ENCODE peak calls at places on chromosomes 16 and 17, in six cellular contexts. R is A549, X is ovary, E is esophagus muscularis mucosa, V is prostate gland, M is GM12878. Q is an unnamed sample.

GRCh38 chr17:73371285-73371684 is 59.5 kb upstream of the CDC42EP4 start:
- DNase-seq in V (no peak), R (no peak), X (no peak), E (no peak), M (no peak), Q (no peak)

GRCh38 chr16:78596996-78597422 is 497.6 kb downstream of the WWOX start:
- DNase-seq in V (no peak), X (no peak), R (no peak), E (no peak), M (no peak), Q (no peak)

GRCh38 chr16:82993874-82994375 is 367.2 kb downstream of the CDH13 start:
- DNase-seq in M (no peak), E (no peak), R (no peak), V (no peak), X (no peak), Q (no peak)

GRCh38 chr17:17540278-17540906 is 44.2 kb upstream of the RASD1 start:
- DNase-seq in R (no peak), V (no peak), E (no peak), X (no peak), M (no peak), Q (no peak)

GRCh38 chr17:18160128-18160856 is 23.3 kb upstream of the ALKBH5 start:
- DNase-seq in R (no peak), M (no peak), X (no peak), E (no peak), V (no peak), Q (no peak)

GRCh38 chr17:2693561-2694380 is 17.8 kb downstream of the CLUH start:
- DNase-seq in E (no peak), R (no peak), X (no peak), V (no peak), M (no peak), Q (peak; percentile 77)

GRCh38 chr17:12673788-12674187 is 8.1 kb downstream of the MYOCD start:
- DNase-seq in X (no peak), R (no peak), V (no peak), E (no peak), M (no peak), Q (no peak)

GRCh38 chr16:2898831-2899563 is 12.7 kb upstream of the FLYWCH1 start:
- DNase-seq in V (no peak), R (no peak), M (no peak), E (no peak), X (no peak), Q (no peak)

GRCh38 chr16:67164599-67165061 is at the start of gene HSF4:
- DNase-seq in R (no peak), E (no peak), V (peak; percentile 34), M (no peak), X (peak; percentile 69), Q (no peak)

GRCh38 chr16:78224342-78224741 is 124.9 kb downstream of the WWOX start:
- DNase-seq in M (no peak), E (peak; percentile 19), V (no peak), R (no peak), X (no peak), Q (no peak)

GRCh38 chr16:85955566-85955965 is 56.6 kb downstream of the IRF8 start:
- DNase-seq in R (no peak), E (no peak), M (no peak), V (no peak), X (no peak), Q (no peak)

GRCh38 chr16:89688395-89688794 is 1.9 kb downstream of the CDK10 start:
- DNase-seq in M (no peak), V (no peak), R (no peak), X (no peak), E (no peak), Q (no peak)

GRCh38 chr16:64184156-64184555 is 937.7 kb downstream of the CDH11 start:
- DNase-seq in E (no peak), M (no peak), R (no peak), V (no peak), X (no peak), Q (no peak)

GRCh38 chr17:78046923-78047322 is 81.6 kb downstream of the TMC6 start:
- DNase-seq in V (no peak), M (no peak), R (no peak), X (no peak), E (no peak), Q (no peak)

GRCh38 chr16:86077243-86077940 is 178.4 kb downstream of the IRF8 start:
- DNase-seq in E (no peak), R (no peak), X (no peak), V (no peak), M (no peak), Q (no peak)

DNA sequence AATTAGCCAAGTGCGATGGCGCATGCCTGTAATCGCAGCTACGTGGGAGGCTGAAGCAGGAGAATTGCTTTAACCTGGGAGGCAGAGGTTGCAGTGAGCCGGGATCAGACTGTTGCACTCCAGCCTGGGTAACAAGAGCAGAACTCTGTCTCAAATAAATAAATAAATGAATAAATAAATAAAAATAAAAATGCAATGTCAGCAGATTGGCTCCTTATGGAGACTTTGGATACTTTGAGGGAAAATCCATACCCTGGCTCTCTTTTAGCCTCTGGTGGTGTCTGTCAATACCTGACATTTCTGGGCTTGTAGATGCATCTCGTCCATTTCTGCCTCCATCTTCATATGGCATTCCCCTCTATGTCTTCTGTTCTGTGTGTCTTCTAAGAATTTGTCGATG is 66.7 kb downstream of the RBFOX1 start:
- DNase-seq in R (no peak), V (no peak), M (no peak), E (no peak), X (no peak), Q (no peak)
- H3K4me1 ChIP-seq in R (no peaks in the 10 kb centered on the region), V (no peaks in the 10 kb centered on the region), M (no peaks in the 10 kb centered on the region), E (no peaks in the 10 kb centered on the region), X (no peaks in the 10 kb centered on the region), Q (no peaks in the 10 kb centered on the region)

GRCh38 chr17:79404136-79404911 is 206.5 kb downstream of the RBFOX3 start:
- DNase-seq in X (no peak), V (no peak), R (no peak), M (no peak), E (no peak), Q (no peak)
- H3K27ac ChIP-seq in X (no peak overlapping the region), V (no peak overlapping the region), R (no peak overlapping the region), M (no peak overlapping the region), E (no peak overlapping the region), Q (no peak overlapping the region)

GRCh38 chr17:42197564-42198156 is 3.4 kb upstream of the GHDC start:
- DNase-seq in V (no peak), R (no peak), X (no peak), E (no peak), M (no peak), Q (no peak)
- TF ChIP-seq POLR2A in V (no peak), R (no peak), X (no peak), E (no peak), M (no peak), Q (no peak)

DNA sequence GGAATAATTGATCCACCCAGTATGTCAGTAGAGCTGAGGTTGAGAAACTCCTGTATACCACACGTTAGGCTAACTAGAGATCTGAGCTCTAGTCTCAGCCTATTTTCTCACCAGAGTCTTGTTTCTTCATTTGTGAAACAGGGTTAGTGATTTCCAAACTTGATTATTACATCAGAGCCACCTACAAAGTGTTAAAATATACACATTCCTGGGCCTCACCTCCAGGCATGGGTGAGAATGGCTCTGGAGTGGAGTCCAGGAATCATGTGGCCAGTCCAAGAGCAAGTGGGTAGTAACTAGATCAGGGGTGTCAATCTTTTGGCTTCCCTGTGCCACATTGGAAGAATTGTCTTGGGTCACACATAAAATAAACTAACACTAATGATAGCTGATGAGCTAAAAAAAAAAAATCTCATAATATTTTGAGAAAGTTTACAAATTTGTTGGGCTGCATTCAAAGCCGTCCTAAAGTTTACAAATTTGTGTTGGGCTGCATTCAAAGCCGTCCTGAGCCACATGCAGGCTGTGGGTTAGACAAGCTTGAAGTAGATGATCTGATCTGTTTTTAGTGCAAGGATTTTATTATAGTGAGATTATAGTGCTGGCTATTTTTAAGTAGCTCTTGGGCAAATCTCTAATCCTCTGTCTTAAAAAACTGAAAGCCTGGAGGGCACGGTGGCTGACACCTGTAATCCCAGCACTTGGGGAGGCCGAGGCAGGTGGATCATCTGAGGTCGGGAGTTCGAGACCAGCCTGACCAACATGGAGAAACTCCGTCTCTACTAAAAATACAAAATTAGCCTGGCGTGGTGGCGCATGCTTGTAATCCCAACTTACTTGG is 20.4 kb downstream of the PRCD start:
- DNase-seq in M (no peak), X (no peak), E (no peak), R (no peak), V (no peak), Q (no peak)
- H3K4me1 ChIP-seq in M (peaks cover 17% of the 10 kb centered on the region), X (peaks cover 26% of the 10 kb centered on the region), E (peaks cover 57% of the 10 kb centered on the region), R (peaks cover 42% of the 10 kb centered on the region), V (no peaks in the 10 kb centered on the region), Q (peaks cover 63% of the 10 kb centered on the region)

DNA sequence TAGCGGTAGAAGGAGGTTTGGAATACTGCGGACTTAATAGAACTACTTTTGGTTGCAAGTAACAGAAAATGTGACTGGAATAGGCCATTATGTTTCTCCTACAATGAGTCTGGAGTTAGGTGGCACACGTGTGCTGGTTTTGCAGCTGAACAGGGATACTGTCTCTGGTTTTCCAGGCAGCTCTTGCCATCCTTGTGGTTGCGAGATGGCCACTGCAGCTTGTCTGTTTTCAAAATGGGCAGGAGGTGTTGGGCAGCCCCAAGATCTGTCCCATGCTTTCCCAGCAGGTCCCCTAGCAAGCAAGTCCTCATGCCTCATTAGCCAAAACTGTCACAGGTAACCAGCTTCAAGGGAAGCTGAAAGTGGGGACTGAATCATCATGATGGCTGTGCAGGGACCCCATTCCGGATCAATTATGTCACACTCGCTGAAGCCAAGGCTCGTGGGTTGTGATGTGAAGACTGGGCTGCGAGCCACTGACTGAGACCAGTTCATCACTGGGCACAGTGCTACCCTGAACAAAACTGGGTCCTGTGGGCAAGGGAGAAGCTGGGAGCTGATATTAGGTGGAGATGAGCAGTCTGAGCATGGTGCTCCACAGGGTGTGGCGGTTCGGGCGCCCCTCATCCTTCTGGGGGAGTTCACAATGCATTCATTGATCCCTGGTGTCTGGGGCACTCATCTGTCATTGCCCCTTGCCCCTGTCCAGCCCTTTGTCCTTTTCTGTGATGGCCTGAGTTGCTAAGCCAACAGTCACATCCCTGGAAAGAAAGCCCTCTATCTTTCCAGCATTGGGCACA is 82.1 kb downstream of the KSR1 start:
- DNase-seq in V (no peak), X (no peak), R (no peak), M (no peak), E (no peak), Q (no peak)
- H3K27ac ChIP-seq in V (no peak overlapping the region), X (no peak overlapping the region), R (peak overlapping the region; percentile 81), M (no peak overlapping the region), E (no peak overlapping the region), Q (peak overlapping the region; percentile 73)

DNA sequence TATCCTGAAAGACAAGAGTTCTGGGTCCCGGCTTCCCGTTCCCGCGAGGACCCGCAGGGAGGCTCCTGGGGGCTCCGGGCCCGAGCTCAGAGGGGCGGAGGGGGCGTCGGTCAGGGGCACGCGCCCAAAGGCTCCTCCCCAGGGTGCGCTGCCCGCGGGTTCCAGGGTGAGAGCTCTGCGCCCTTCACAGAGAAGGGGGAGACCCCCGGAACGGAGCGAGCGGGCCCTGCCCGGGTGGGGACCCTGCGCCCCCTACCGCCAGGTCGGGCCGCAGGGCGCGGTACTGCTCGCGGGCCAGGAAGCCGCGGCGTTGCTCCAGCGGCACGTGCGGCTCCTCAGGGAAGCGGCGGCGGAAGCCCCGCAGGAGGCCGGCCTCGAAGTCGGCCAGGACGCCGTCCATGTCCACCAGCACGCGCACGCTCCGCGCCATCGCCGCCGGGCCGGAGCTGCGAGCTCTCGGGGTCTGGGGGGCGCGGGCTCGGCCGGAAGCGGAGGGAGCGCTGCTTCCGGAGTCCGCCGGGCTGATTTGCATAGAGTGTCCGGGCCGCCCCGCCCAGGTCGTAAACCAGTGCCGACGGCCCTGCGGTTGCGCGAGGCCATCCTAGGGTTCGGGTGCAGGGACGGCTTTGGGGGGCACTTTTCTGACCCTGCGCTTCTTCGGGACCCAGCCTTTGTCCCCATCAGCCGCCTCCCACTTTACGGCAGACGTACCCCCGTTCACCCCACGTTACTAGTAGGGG is at the start of gene NT5C:
- DNase-seq in M (no peak), R (peak; percentile 91), V (peak; percentile 76), E (no peak), X (peak; percentile 82), Q (no peak)
- TF ChIP-seq POLR2A in M (peak; percentile 96), R (peak; percentile 72), V (peak; percentile 51), E (no peak), X (peak; percentile 69), Q (peak; percentile 43)